ENCODE peak calls at places on chromosomes 2 and 18, in nine cellular contexts. One of them, this sample, is unnamed.

GRCh38 chr2:142874293-142874814 is 3.1 kb upstream of the KYNU start:
- DNase-seq in Karpas-422: no peak
- DNase-seq in activated T-helper 1 cell treated with anti-CD3 and anti-CD28 coated beads, Interleukin-12 subunit alpha, Interleukin-12 subunit beta, Interleukin-2, Interleukin-4 antibody, amounts not matched to agents 30 ng/mL and 10 ng/mL and 1 ng/mL, durations not matched to agents 14 hours and 24 hours and 36 hours: no peak
- DNase-seq in transverse colon: peak; percentile 38
- DNase-seq in G401: no peak
- DNase-seq in NCI-H524: no peak
- DNase-seq in GM23248: peak; percentile 96
- DNase-seq in fibroblast of lung: peak; percentile 82
- DNase-seq in RKO: no peak
- DNase-seq in this sample: no peak

GRCh38 chr2:238302076-238302475 is 13.7 kb upstream of the PER2 start:
- DNase-seq in Karpas-422: no peak
- DNase-seq in activated T-helper 1 cell treated with anti-CD3 and anti-CD28 coated beads, Interleukin-12 subunit alpha, Interleukin-12 subunit beta, Interleukin-2, Interleukin-4 antibody, amounts not matched to agents 30 ng/mL and 10 ng/mL and 1 ng/mL, durations not matched to agents 14 hours and 24 hours and 36 hours: no peak
- DNase-seq in transverse colon: no peak
- DNase-seq in G401: no peak
- DNase-seq in NCI-H524: no peak
- DNase-seq in GM23248: peak; percentile 36
- DNase-seq in fibroblast of lung: peak; percentile 7
- DNase-seq in RKO: no peak
- DNase-seq in this sample: no peak

GRCh38 chr2:175036582-175037018 is 31.4 kb upstream of the CHN1 start:
- DNase-seq in Karpas-422: peak; percentile 78
- DNase-seq in activated T-helper 1 cell treated with anti-CD3 and anti-CD28 coated beads, Interleukin-12 subunit alpha, Interleukin-12 subunit beta, Interleukin-2, Interleukin-4 antibody, amounts not matched to agents 30 ng/mL and 10 ng/mL and 1 ng/mL, durations not matched to agents 14 hours and 24 hours and 36 hours: no peak
- DNase-seq in transverse colon: no peak
- DNase-seq in G401: peak; percentile 31
- DNase-seq in NCI-H524: no peak
- DNase-seq in GM23248: peak; percentile 57
- DNase-seq in fibroblast of lung: peak; percentile 28
- DNase-seq in RKO: peak; percentile 79
- DNase-seq in this sample: no peak

GRCh38 chr2:23531881-23532280 is 146.9 kb downstream of the KLHL29 start:
- DNase-seq in Karpas-422: no peak
- DNase-seq in activated T-helper 1 cell treated with anti-CD3 and anti-CD28 coated beads, Interleukin-12 subunit alpha, Interleukin-12 subunit beta, Interleukin-2, Interleukin-4 antibody, amounts not matched to agents 30 ng/mL and 10 ng/mL and 1 ng/mL, durations not matched to agents 14 hours and 24 hours and 36 hours: no peak
- DNase-seq in transverse colon: no peak
- DNase-seq in G401: no peak
- DNase-seq in NCI-H524: no peak
- DNase-seq in GM23248: no peak
- DNase-seq in fibroblast of lung: no peak
- DNase-seq in RKO: no peak
- DNase-seq in this sample: no peak

GRCh38 chr2:15152382-15152781 is 408.8 kb downstream of the NBAS start:
- DNase-seq in Karpas-422: no peak
- DNase-seq in activated T-helper 1 cell treated with anti-CD3 and anti-CD28 coated beads, Interleukin-12 subunit alpha, Interleukin-12 subunit beta, Interleukin-2, Interleukin-4 antibody, amounts not matched to agents 30 ng/mL and 10 ng/mL and 1 ng/mL, durations not matched to agents 14 hours and 24 hours and 36 hours: no peak
- DNase-seq in transverse colon: no peak
- DNase-seq in G401: no peak
- DNase-seq in NCI-H524: no peak
- DNase-seq in GM23248: no peak
- DNase-seq in fibroblast of lung: no peak
- DNase-seq in RKO: no peak
- DNase-seq in this sample: no peak

GRCh38 chr18:48219429-48220145 is 189.6 kb downstream of the ZBTB7C start:
- DNase-seq in Karpas-422: peak; percentile 46
- DNase-seq in activated T-helper 1 cell treated with anti-CD3 and anti-CD28 coated beads, Interleukin-12 subunit alpha, Interleukin-12 subunit beta, Interleukin-2, Interleukin-4 antibody, amounts not matched to agents 30 ng/mL and 10 ng/mL and 1 ng/mL, durations not matched to agents 14 hours and 24 hours and 36 hours: no peak
- DNase-seq in transverse colon: no peak
- DNase-seq in G401: no peak
- DNase-seq in NCI-H524: no peak
- DNase-seq in GM23248: no peak
- DNase-seq in fibroblast of lung: no peak
- DNase-seq in RKO: no peak
- DNase-seq in this sample: no peak

GRCh38 chr18:50356036-50356945 is 18.6 kb upstream of the SKA1 start:
- DNase-seq in Karpas-422: no peak
- DNase-seq in activated T-helper 1 cell treated with anti-CD3 and anti-CD28 coated beads, Interleukin-12 subunit alpha, Interleukin-12 subunit beta, Interleukin-2, Interleukin-4 antibody, amounts not matched to agents 30 ng/mL and 10 ng/mL and 1 ng/mL, durations not matched to agents 14 hours and 24 hours and 36 hours: no peak
- DNase-seq in transverse colon: no peak
- DNase-seq in G401: no peak
- DNase-seq in NCI-H524: no peak
- DNase-seq in GM23248: peak; percentile 46
- DNase-seq in fibroblast of lung: no peak
- DNase-seq in RKO: peak; percentile 43
- DNase-seq in this sample: no peak

GRCh38 chr2:165621086-165621560 is 151.6 kb downstream of the CSRNP3 start:
- DNase-seq in Karpas-422: no peak
- DNase-seq in activated T-helper 1 cell treated with anti-CD3 and anti-CD28 coated beads, Interleukin-12 subunit alpha, Interleukin-12 subunit beta, Interleukin-2, Interleukin-4 antibody, amounts not matched to agents 30 ng/mL and 10 ng/mL and 1 ng/mL, durations not matched to agents 14 hours and 24 hours and 36 hours: no peak
- DNase-seq in transverse colon: no peak
- DNase-seq in G401: no peak
- DNase-seq in NCI-H524: no peak
- DNase-seq in GM23248: peak; percentile 49
- DNase-seq in fibroblast of lung: peak; percentile 72
- DNase-seq in RKO: no peak
- DNase-seq in this sample: no peak

GRCh38 chr18:10140928-10141327 is 227.1 kb downstream of the VAPA start:
- DNase-seq in Karpas-422: no peak
- DNase-seq in activated T-helper 1 cell treated with anti-CD3 and anti-CD28 coated beads, Interleukin-12 subunit alpha, Interleukin-12 subunit beta, Interleukin-2, Interleukin-4 antibody, amounts not matched to agents 30 ng/mL and 10 ng/mL and 1 ng/mL, durations not matched to agents 14 hours and 24 hours and 36 hours: no peak
- DNase-seq in transverse colon: no peak
- DNase-seq in G401: no peak
- DNase-seq in NCI-H524: no peak
- DNase-seq in GM23248: peak; percentile 71
- DNase-seq in fibroblast of lung: peak; percentile 57
- DNase-seq in RKO: no peak
- DNase-seq in this sample: no peak

GRCh38 chr18:51643483-51643882 is 446.0 kb upstream of the MEX3C start:
- DNase-seq in Karpas-422: no peak
- DNase-seq in activated T-helper 1 cell treated with anti-CD3 and anti-CD28 coated beads, Interleukin-12 subunit alpha, Interleukin-12 subunit beta, Interleukin-2, Interleukin-4 antibody, amounts not matched to agents 30 ng/mL and 10 ng/mL and 1 ng/mL, durations not matched to agents 14 hours and 24 hours and 36 hours: no peak
- DNase-seq in transverse colon: no peak
- DNase-seq in G401: no peak
- DNase-seq in NCI-H524: peak; percentile 6
- DNase-seq in GM23248: no peak
- DNase-seq in fibroblast of lung: no peak
- DNase-seq in RKO: no peak
- DNase-seq in this sample: no peak

GRCh38 chr18:4453712-4454547 is 1.2 kb downstream of the DLGAP1 start:
- DNase-seq in Karpas-422: no peak
- DNase-seq in activated T-helper 1 cell treated with anti-CD3 and anti-CD28 coated beads, Interleukin-12 subunit alpha, Interleukin-12 subunit beta, Interleukin-2, Interleukin-4 antibody, amounts not matched to agents 30 ng/mL and 10 ng/mL and 1 ng/mL, durations not matched to agents 14 hours and 24 hours and 36 hours: no peak
- DNase-seq in transverse colon: no peak
- DNase-seq in G401: peak; percentile 50
- DNase-seq in NCI-H524: no peak
- DNase-seq in GM23248: no peak
- DNase-seq in fibroblast of lung: peak; percentile 5
- DNase-seq in RKO: no peak
- DNase-seq in this sample: no peak

GRCh38 chr2:24162494-24162893 is 12.4 kb upstream of the FAM228A start:
- DNase-seq in Karpas-422: no peak
- DNase-seq in activated T-helper 1 cell treated with anti-CD3 and anti-CD28 coated beads, Interleukin-12 subunit alpha, Interleukin-12 subunit beta, Interleukin-2, Interleukin-4 antibody, amounts not matched to agents 30 ng/mL and 10 ng/mL and 1 ng/mL, durations not matched to agents 14 hours and 24 hours and 36 hours: no peak
- DNase-seq in transverse colon: no peak
- DNase-seq in G401: no peak
- DNase-seq in NCI-H524: no peak
- DNase-seq in GM23248: no peak
- DNase-seq in fibroblast of lung: no peak
- DNase-seq in RKO: no peak
- DNase-seq in this sample: no peak

GRCh38 chr2:74554821-74555531 is 456 bp downstream of the DOK1 start:
- DNase-seq in Karpas-422: peak; percentile 86
- DNase-seq in activated T-helper 1 cell treated with anti-CD3 and anti-CD28 coated beads, Interleukin-12 subunit alpha, Interleukin-12 subunit beta, Interleukin-2, Interleukin-4 antibody, amounts not matched to agents 30 ng/mL and 10 ng/mL and 1 ng/mL, durations not matched to agents 14 hours and 24 hours and 36 hours: peak; percentile 39
- DNase-seq in transverse colon: peak; percentile 64
- DNase-seq in G401: no peak
- DNase-seq in NCI-H524: no peak
- DNase-seq in GM23248: peak; percentile 67
- DNase-seq in fibroblast of lung: peak; percentile 53
- DNase-seq in RKO: peak; percentile 57
- DNase-seq in this sample: peak; percentile 24

GRCh38 chr2:70357076-70358071 is 55.5 kb upstream of the FAM136A start:
- DNase-seq in Karpas-422: no peak
- DNase-seq in activated T-helper 1 cell treated with anti-CD3 and anti-CD28 coated beads, Interleukin-12 subunit alpha, Interleukin-12 subunit beta, Interleukin-2, Interleukin-4 antibody, amounts not matched to agents 30 ng/mL and 10 ng/mL and 1 ng/mL, durations not matched to agents 14 hours and 24 hours and 36 hours: no peak
- DNase-seq in transverse colon: no peak
- DNase-seq in G401: no peak
- DNase-seq in NCI-H524: no peak
- DNase-seq in GM23248: peak; percentile 82
- DNase-seq in fibroblast of lung: peak; percentile 23
- DNase-seq in RKO: no peak
- DNase-seq in this sample: no peak

GRCh38 chr18:23038712-23039111 is 96.6 kb upstream of the CABLES1 start:
- DNase-seq in Karpas-422: no peak
- DNase-seq in activated T-helper 1 cell treated with anti-CD3 and anti-CD28 coated beads, Interleukin-12 subunit alpha, Interleukin-12 subunit beta, Interleukin-2, Interleukin-4 antibody, amounts not matched to agents 30 ng/mL and 10 ng/mL and 1 ng/mL, durations not matched to agents 14 hours and 24 hours and 36 hours: no peak
- DNase-seq in transverse colon: no peak
- DNase-seq in G401: no peak
- DNase-seq in NCI-H524: no peak
- DNase-seq in GM23248: peak; percentile 86
- DNase-seq in fibroblast of lung: peak; percentile 50
- DNase-seq in RKO: no peak
- DNase-seq in this sample: no peak

GRCh38 chr2:159227467-159227866 is 59.0 kb downstream of the WDSUB1 start:
- DNase-seq in Karpas-422: no peak
- DNase-seq in activated T-helper 1 cell treated with anti-CD3 and anti-CD28 coated beads, Interleukin-12 subunit alpha, Interleukin-12 subunit beta, Interleukin-2, Interleukin-4 antibody, amounts not matched to agents 30 ng/mL and 10 ng/mL and 1 ng/mL, durations not matched to agents 14 hours and 24 hours and 36 hours: no peak
- DNase-seq in transverse colon: no peak
- DNase-seq in G401: no peak
- DNase-seq in NCI-H524: no peak
- DNase-seq in GM23248: peak; percentile 42
- DNase-seq in fibroblast of lung: no peak
- DNase-seq in RKO: no peak
- DNase-seq in this sample: no peak

GRCh38 chr2:151085101-151085640 is 176.5 kb downstream of the RBM43 start:
- DNase-seq in Karpas-422: no peak
- DNase-seq in activated T-helper 1 cell treated with anti-CD3 and anti-CD28 coated beads, Interleukin-12 subunit alpha, Interleukin-12 subunit beta, Interleukin-2, Interleukin-4 antibody, amounts not matched to agents 30 ng/mL and 10 ng/mL and 1 ng/mL, durations not matched to agents 14 hours and 24 hours and 36 hours: no peak
- DNase-seq in transverse colon: no peak
- DNase-seq in G401: no peak
- DNase-seq in NCI-H524: no peak
- DNase-seq in GM23248: no peak
- DNase-seq in fibroblast of lung: no peak
- DNase-seq in RKO: no peak
- DNase-seq in this sample: no peak

GRCh38 chr2:165572155-165572554 is 102.7 kb downstream of the CSRNP3 start:
- DNase-seq in Karpas-422: peak; percentile 81
- DNase-seq in activated T-helper 1 cell treated with anti-CD3 and anti-CD28 coated beads, Interleukin-12 subunit alpha, Interleukin-12 subunit beta, Interleukin-2, Interleukin-4 antibody, amounts not matched to agents 30 ng/mL and 10 ng/mL and 1 ng/mL, durations not matched to agents 14 hours and 24 hours and 36 hours: no peak
- DNase-seq in transverse colon: no peak
- DNase-seq in G401: peak; percentile 63
- DNase-seq in NCI-H524: peak; percentile 79
- DNase-seq in GM23248: no peak
- DNase-seq in fibroblast of lung: peak; percentile 8
- DNase-seq in RKO: no peak
- DNase-seq in this sample: no peak

GRCh38 chr18:64019922-64020756 is 50.3 kb downstream of the SERPINB8 start:
- DNase-seq in Karpas-422: no peak
- DNase-seq in activated T-helper 1 cell treated with anti-CD3 and anti-CD28 coated beads, Interleukin-12 subunit alpha, Interleukin-12 subunit beta, Interleukin-2, Interleukin-4 antibody, amounts not matched to agents 30 ng/mL and 10 ng/mL and 1 ng/mL, durations not matched to agents 14 hours and 24 hours and 36 hours: no peak
- DNase-seq in transverse colon: no peak
- DNase-seq in G401: no peak
- DNase-seq in NCI-H524: no peak
- DNase-seq in GM23248: no peak
- DNase-seq in fibroblast of lung: no peak
- DNase-seq in RKO: no peak
- DNase-seq in this sample: no peak

GRCh38 chr18:3066391-3067079 is 53.6 kb upstream of the LPIN2 start:
- DNase-seq in Karpas-422: no peak
- DNase-seq in activated T-helper 1 cell treated with anti-CD3 and anti-CD28 coated beads, Interleukin-12 subunit alpha, Interleukin-12 subunit beta, Interleukin-2, Interleukin-4 antibody, amounts not matched to agents 30 ng/mL and 10 ng/mL and 1 ng/mL, durations not matched to agents 14 hours and 24 hours and 36 hours: no peak
- DNase-seq in transverse colon: no peak
- DNase-seq in G401: no peak
- DNase-seq in NCI-H524: no peak
- DNase-seq in GM23248: no peak
- DNase-seq in fibroblast of lung: no peak
- DNase-seq in RKO: no peak
- DNase-seq in this sample: no peak

GRCh38 chr2:120219766-120220165 is 3.4 kb downstream of the TMEM185B start:
- DNase-seq in Karpas-422: peak; percentile 35
- DNase-seq in activated T-helper 1 cell treated with anti-CD3 and anti-CD28 coated beads, Interleukin-12 subunit alpha, Interleukin-12 subunit beta, Interleukin-2, Interleukin-4 antibody, amounts not matched to agents 30 ng/mL and 10 ng/mL and 1 ng/mL, durations not matched to agents 14 hours and 24 hours and 36 hours: no peak
- DNase-seq in transverse colon: no peak
- DNase-seq in G401: no peak
- DNase-seq in NCI-H524: no peak
- DNase-seq in GM23248: no peak
- DNase-seq in fibroblast of lung: no peak
- DNase-seq in RKO: no peak
- DNase-seq in this sample: no peak

GRCh38 chr2:162073776-162074578 is at the start of gene DPP4:
- DNase-seq in Karpas-422: no peak
- DNase-seq in activated T-helper 1 cell treated with anti-CD3 and anti-CD28 coated beads, Interleukin-12 subunit alpha, Interleukin-12 subunit beta, Interleukin-2, Interleukin-4 antibody, amounts not matched to agents 30 ng/mL and 10 ng/mL and 1 ng/mL, durations not matched to agents 14 hours and 24 hours and 36 hours: peak; percentile 42
- DNase-seq in transverse colon: peak; percentile 77
- DNase-seq in G401: no peak
- DNase-seq in NCI-H524: no peak
- DNase-seq in GM23248: peak; percentile 84
- DNase-seq in fibroblast of lung: peak; percentile 40
- DNase-seq in RKO: no peak
- DNase-seq in this sample: peak; percentile 17

GRCh38 chr2:231306791-231307440 is 88.6 kb upstream of the B3GNT7 start:
- DNase-seq in Karpas-422: no peak
- DNase-seq in activated T-helper 1 cell treated with anti-CD3 and anti-CD28 coated beads, Interleukin-12 subunit alpha, Interleukin-12 subunit beta, Interleukin-2, Interleukin-4 antibody, amounts not matched to agents 30 ng/mL and 10 ng/mL and 1 ng/mL, durations not matched to agents 14 hours and 24 hours and 36 hours: no peak
- DNase-seq in transverse colon: peak; percentile 39
- DNase-seq in G401: no peak
- DNase-seq in NCI-H524: no peak
- DNase-seq in GM23248: no peak
- DNase-seq in fibroblast of lung: no peak
- DNase-seq in RKO: no peak
- DNase-seq in this sample: no peak

GRCh38 chr18:36094431-36094830 is 27.1 kb upstream of the RPRD1A start:
- DNase-seq in Karpas-422: no peak
- DNase-seq in activated T-helper 1 cell treated with anti-CD3 and anti-CD28 coated beads, Interleukin-12 subunit alpha, Interleukin-12 subunit beta, Interleukin-2, Interleukin-4 antibody, amounts not matched to agents 30 ng/mL and 10 ng/mL and 1 ng/mL, durations not matched to agents 14 hours and 24 hours and 36 hours: no peak
- DNase-seq in transverse colon: no peak
- DNase-seq in G401: no peak
- DNase-seq in NCI-H524: no peak
- DNase-seq in GM23248: no peak
- DNase-seq in fibroblast of lung: no peak
- DNase-seq in RKO: no peak
- DNase-seq in this sample: no peak

GRCh38 chr2:158729873-158730620 is 65.1 kb upstream of the DAPL1 start:
- DNase-seq in Karpas-422: no peak
- DNase-seq in activated T-helper 1 cell treated with anti-CD3 and anti-CD28 coated beads, Interleukin-12 subunit alpha, Interleukin-12 subunit beta, Interleukin-2, Interleukin-4 antibody, amounts not matched to agents 30 ng/mL and 10 ng/mL and 1 ng/mL, durations not matched to agents 14 hours and 24 hours and 36 hours: no peak
- DNase-seq in transverse colon: no peak
- DNase-seq in G401: peak; percentile 76
- DNase-seq in NCI-H524: no peak
- DNase-seq in GM23248: peak; percentile 43
- DNase-seq in fibroblast of lung: no peak
- DNase-seq in RKO: no peak
- DNase-seq in this sample: no peak

GRCh38 chr2:127034056-127034455 is 72.9 kb downstream of the BIN1 start:
- DNase-seq in Karpas-422: no peak
- DNase-seq in activated T-helper 1 cell treated with anti-CD3 and anti-CD28 coated beads, Interleukin-12 subunit alpha, Interleukin-12 subunit beta, Interleukin-2, Interleukin-4 antibody, amounts not matched to agents 30 ng/mL and 10 ng/mL and 1 ng/mL, durations not matched to agents 14 hours and 24 hours and 36 hours: no peak
- DNase-seq in transverse colon: no peak
- DNase-seq in G401: peak; percentile 50
- DNase-seq in NCI-H524: peak; percentile 45
- DNase-seq in GM23248: no peak
- DNase-seq in fibroblast of lung: no peak
- DNase-seq in RKO: no peak
- DNase-seq in this sample: no peak